ENCODE peak calls at places on chromosomes 4 and X, in four cellular contexts. One of them, this sample, is unnamed.

GRCh38 chr4:168537086-168537485 is 40.2 kb downstream of the PALLD start:
- DNase-seq in anterior cingulate cortex: no peak
- DNase-seq in germinal center: no peak
- DNase-seq in activated CD4-positive, alpha-beta T cell treated with anti-CD3 and anti-CD28 coated beads for 4 hours: no peak
- DNase-seq in this sample: no peak

GRCh38 chrX:14528629-14529287 is 578 bp upstream of the GLRA2 start:
- DNase-seq in anterior cingulate cortex: peak
- DNase-seq in germinal center: peak
- DNase-seq in activated CD4-positive, alpha-beta T cell treated with anti-CD3 and anti-CD28 coated beads for 4 hours: no peak
- DNase-seq in this sample: no peak

GRCh38 chrX:130098202-130098552 is 12.1 kb downstream of the ELF4 start:
- DNase-seq in anterior cingulate cortex: no peak
- DNase-seq in germinal center: no peak
- DNase-seq in activated CD4-positive, alpha-beta T cell treated with anti-CD3 and anti-CD28 coated beads for 4 hours: no peak
- DNase-seq in this sample: no peak

GRCh38 chr4:106614446-106614845 is 245.9 kb upstream of the GIMD1 start:
- DNase-seq in anterior cingulate cortex: no peak
- DNase-seq in germinal center: no peak
- DNase-seq in activated CD4-positive, alpha-beta T cell treated with anti-CD3 and anti-CD28 coated beads for 4 hours: no peak
- DNase-seq in this sample: no peak

GRCh38 chrX:122943918-122944317 is 240.2 kb upstream of the GRIA3 start:
- DNase-seq in anterior cingulate cortex: no peak
- DNase-seq in germinal center: no peak
- DNase-seq in activated CD4-positive, alpha-beta T cell treated with anti-CD3 and anti-CD28 coated beads for 4 hours: no peak
- DNase-seq in this sample: no peak

GRCh38 chrX:72735561-72735960 is 21.5 kb upstream of the PHKA1 start:
- DNase-seq in anterior cingulate cortex: no peak
- DNase-seq in germinal center: no peak
- DNase-seq in activated CD4-positive, alpha-beta T cell treated with anti-CD3 and anti-CD28 coated beads for 4 hours: no peak
- DNase-seq in this sample: no peak

GRCh38 chr4:7167706-7168105 is 24.6 kb upstream of the SORCS2 start:
- DNase-seq in anterior cingulate cortex: no peak
- DNase-seq in germinal center: no peak
- DNase-seq in activated CD4-positive, alpha-beta T cell treated with anti-CD3 and anti-CD28 coated beads for 4 hours: no peak
- DNase-seq in this sample: no peak

GRCh38 chr4:71711985-71712348 is 71.9 kb downstream of the GC start:
- DNase-seq in anterior cingulate cortex: no peak
- DNase-seq in germinal center: no peak
- DNase-seq in activated CD4-positive, alpha-beta T cell treated with anti-CD3 and anti-CD28 coated beads for 4 hours: no peak
- DNase-seq in this sample: no peak

GRCh38 chr4:8292388-8293107 is 23.0 kb downstream of the HTRA3 start:
- DNase-seq in anterior cingulate cortex: no peak
- DNase-seq in germinal center: no peak
- DNase-seq in activated CD4-positive, alpha-beta T cell treated with anti-CD3 and anti-CD28 coated beads for 4 hours: no peak
- DNase-seq in this sample: no peak

GRCh38 chrX:24146283-24146865 is 3.2 kb upstream of the ZFX start:
- DNase-seq in anterior cingulate cortex: no peak
- DNase-seq in germinal center: no peak
- DNase-seq in activated CD4-positive, alpha-beta T cell treated with anti-CD3 and anti-CD28 coated beads for 4 hours: no peak
- DNase-seq in this sample: no peak

GRCh38 chrX:46310815-46311497 is 234.3 kb downstream of the ZNF674 start:
- DNase-seq in anterior cingulate cortex: peak
- DNase-seq in germinal center: no peak
- DNase-seq in activated CD4-positive, alpha-beta T cell treated with anti-CD3 and anti-CD28 coated beads for 4 hours: no peak
- DNase-seq in this sample: no peak

GRCh38 chr4:906311-907102 is 25.6 kb downstream of the GAK start:
- DNase-seq in anterior cingulate cortex: no peak
- DNase-seq in germinal center: no peak
- DNase-seq in activated CD4-positive, alpha-beta T cell treated with anti-CD3 and anti-CD28 coated beads for 4 hours: no peak
- DNase-seq in this sample: no peak

GRCh38 chrX:40908857-40909475 is 173.6 kb upstream of the MED14 start:
- DNase-seq in anterior cingulate cortex: no peak
- DNase-seq in germinal center: no peak
- DNase-seq in activated CD4-positive, alpha-beta T cell treated with anti-CD3 and anti-CD28 coated beads for 4 hours: no peak
- DNase-seq in this sample: no peak

GRCh38 chr4:173748353-173748752 is 218.3 kb upstream of the HAND2 start:
- DNase-seq in anterior cingulate cortex: no peak
- DNase-seq in germinal center: no peak
- DNase-seq in activated CD4-positive, alpha-beta T cell treated with anti-CD3 and anti-CD28 coated beads for 4 hours: no peak
- DNase-seq in this sample: no peak

GRCh38 chrX:67604979-67605703 is 61.3 kb downstream of the AR start:
- DNase-seq in anterior cingulate cortex: no peak
- DNase-seq in germinal center: no peak
- DNase-seq in activated CD4-positive, alpha-beta T cell treated with anti-CD3 and anti-CD28 coated beads for 4 hours: no peak
- DNase-seq in this sample: no peak

GRCh38 chrX:120727911-120728310 is 98.1 kb upstream of the C1GALT1C1 start:
- DNase-seq in anterior cingulate cortex: no peak
- DNase-seq in germinal center: no peak
- DNase-seq in activated CD4-positive, alpha-beta T cell treated with anti-CD3 and anti-CD28 coated beads for 4 hours: no peak
- DNase-seq in this sample: no peak

GRCh38 chr4:616911-617643 is 8.3 kb upstream of the PDE6B start:
- DNase-seq in anterior cingulate cortex: no peak
- DNase-seq in germinal center: no peak
- DNase-seq in activated CD4-positive, alpha-beta T cell treated with anti-CD3 and anti-CD28 coated beads for 4 hours: no peak
- DNase-seq in this sample: no peak

GRCh38 chr4:105666693-105667092 is 41.8 kb downstream of the INTS12 start:
- DNase-seq in anterior cingulate cortex: no peak
- DNase-seq in germinal center: no peak
- DNase-seq in activated CD4-positive, alpha-beta T cell treated with anti-CD3 and anti-CD28 coated beads for 4 hours: no peak
- DNase-seq in this sample: no peak

GRCh38 chr4:107349266-107349665 is 313.2 kb upstream of the DKK2 start:
- DNase-seq in anterior cingulate cortex: no peak
- DNase-seq in germinal center: no peak
- DNase-seq in activated CD4-positive, alpha-beta T cell treated with anti-CD3 and anti-CD28 coated beads for 4 hours: no peak
- DNase-seq in this sample: no peak

GRCh38 chr4:151629097-151629783 is 131.6 kb downstream of the GATB start:
- DNase-seq in anterior cingulate cortex: no peak
- DNase-seq in germinal center: no peak
- DNase-seq in activated CD4-positive, alpha-beta T cell treated with anti-CD3 and anti-CD28 coated beads for 4 hours: no peak
- DNase-seq in this sample: no peak

GRCh38 chr4:6715704-6716017 is 313 bp upstream of the BLOC1S4 start:
- DNase-seq in anterior cingulate cortex: no peak
- DNase-seq in germinal center: no peak
- DNase-seq in activated CD4-positive, alpha-beta T cell treated with anti-CD3 and anti-CD28 coated beads for 4 hours: no peak
- DNase-seq in this sample: no peak

GRCh38 chr4:168694669-168695068 is 197.8 kb downstream of the PALLD start:
- DNase-seq in anterior cingulate cortex: no peak
- DNase-seq in germinal center: no peak
- DNase-seq in activated CD4-positive, alpha-beta T cell treated with anti-CD3 and anti-CD28 coated beads for 4 hours: no peak
- DNase-seq in this sample: no peak

GRCh38 chr4:108224628-108225053 is 55.9 kb upstream of the LEF1 start:
- DNase-seq in anterior cingulate cortex: no peak
- DNase-seq in germinal center: no peak
- DNase-seq in activated CD4-positive, alpha-beta T cell treated with anti-CD3 and anti-CD28 coated beads for 4 hours: no peak
- DNase-seq in this sample: no peak

GRCh38 chrX:57227691-57228090 is 58.8 kb upstream of the FAAH2 start:
- DNase-seq in anterior cingulate cortex: no peak
- DNase-seq in germinal center: no peak
- DNase-seq in activated CD4-positive, alpha-beta T cell treated with anti-CD3 and anti-CD28 coated beads for 4 hours: no peak
- DNase-seq in this sample: no peak

GRCh38 chr4:6225469-6225868 is 25.1 kb upstream of the JAKMIP1 start:
- DNase-seq in anterior cingulate cortex: no peak
- DNase-seq in germinal center: no peak
- DNase-seq in activated CD4-positive, alpha-beta T cell treated with anti-CD3 and anti-CD28 coated beads for 4 hours: no peak
- DNase-seq in this sample: no peak

GRCh38 chr4:124468360-124468759 is 244.2 kb downstream of the ANKRD50 start:
- DNase-seq in anterior cingulate cortex: no peak
- DNase-seq in germinal center: no peak
- DNase-seq in activated CD4-positive, alpha-beta T cell treated with anti-CD3 and anti-CD28 coated beads for 4 hours: no peak
- DNase-seq in this sample: no peak

GRCh38 chr4:2694691-2695090 is 61.4 kb downstream of the TNIP2 start:
- DNase-seq in anterior cingulate cortex: no peak
- DNase-seq in germinal center: no peak
- DNase-seq in activated CD4-positive, alpha-beta T cell treated with anti-CD3 and anti-CD28 coated beads for 4 hours: no peak
- DNase-seq in this sample: no peak